ENCODE peak calls at places on chromosome 2, in seven cellular contexts. G, Q, J, S, N, Z and Y are unnamed samples.
A peak's percentile ranks its signal among the peaks of the same experiment; 100 is the strongest.

GRCh38 chr2:160429248-160430000 is 64.2 kb downstream of the RBMS1 start:
- DNase-seq in J (no peak), Q (no peak), Z (peak; percentile 88), G (no peak), N (no peak), S (no peak), Y (peak; percentile 74)

GRCh38 chr2:215141706-215142105 is 3.3 kb upstream of the ABCA12 start:
- DNase-seq in Q (no peak), S (no peak), Z (no peak), G (no peak), J (no peak), N (no peak), Y (no peak)

GRCh38 chr2:106541333-106541732 is 54.2 kb downstream of the CD8B2 start:
- DNase-seq in N (no peak), S (no peak), Q (no peak), G (no peak), J (no peak), Z (no peak), Y (no peak)

GRCh38 chr2:65930259-65930658 is 497.9 kb upstream of the SPRED2 start:
- DNase-seq in Q (no peak), N (no peak), S (no peak), J (no peak), Z (no peak), G (no peak), Y (no peak)

GRCh38 chr2:156182132-156182531 is 150.4 kb downstream of the NR4A2 start:
- DNase-seq in Q (no peak), S (no peak), N (no peak), G (no peak), J (peak; percentile 82), Z (no peak), Y (no peak)

GRCh38 chr2:161400076-161400475 is 16.0 kb upstream of the TBR1 start:
- DNase-seq in G (no peak), J (no peak), Z (no peak), Q (no peak), N (no peak), S (no peak), Y (peak; percentile 15)

GRCh38 chr2:119049968-119050657 is 108.1 kb downstream of the MARCO start:
- DNase-seq in N (no peak), J (no peak), Q (no peak), Z (no peak), S (no peak), G (peak; percentile 13), Y (no peak)

GRCh38 chr2:189183170-189183569 is 3.6 kb upstream of the COL5A2 start:
- DNase-seq in G (no peak), S (no peak), Q (no peak), Z (no peak), J (no peak), N (no peak), Y (no peak)

GRCh38 chr2:160646684-160647444 is 153.3 kb upstream of the RBMS1 start:
- DNase-seq in S (no peak), J (peak; percentile 77), N (no peak), Z (no peak), G (no peak), Q (no peak), Y (no peak)

GRCh38 chr2:24824966-24825882 is 32.0 kb downstream of the CENPO start:
- DNase-seq in S (peak; percentile 48), Q (no peak), N (no peak), G (peak; percentile 61), Z (no peak), J (no peak), Y (no peak)

GRCh38 chr2:234835738-234836137 is 116.1 kb upstream of the SH3BP4 start:
- DNase-seq in J (no peak), G (no peak), N (no peak), Z (no peak), Q (no peak), S (no peak), Y (no peak)

GRCh38 chr2:231691251-231691772 is 17.0 kb upstream of the PTMA start:
- DNase-seq in S (no peak), N (no peak), Z (no peak), G (no peak), Q (no peak), J (no peak), Y (no peak)

GRCh38 chr2:160379399-160379798 is 114.2 kb downstream of the RBMS1 start:
- DNase-seq in N (no peak), Q (no peak), Z (peak; percentile 20), J (no peak), S (no peak), G (no peak), Y (peak; percentile 95)

GRCh38 chr2:23434721-23435121 is 49.7 kb downstream of the KLHL29 start:
- DNase-seq in J (no peak), Z (no peak), G (no peak), S (no peak), N (no peak), Q (no peak), Y (peak; percentile 24)

GRCh38 chr2:88671786-88672427 is 19.6 kb upstream of the RPIA start:
- DNase-seq in Q (no peak), S (peak; percentile 67), J (peak; percentile 58), Z (peak; percentile 30), G (peak; percentile 9), N (peak; percentile 3), Y (peak; percentile 64)

GRCh38 chr2:73063909-73064875 is 7.3 kb downstream of the SFXN5 start:
- DNase-seq in J (peak; percentile 50), Q (peak; percentile 37), Z (no peak), G (no peak), N (no peak), S (peak; percentile 62), Y (peak; percentile 74)

GRCh38 chr2:26197516-26197915 is 24.6 kb downstream of the GAREM2 start:
- DNase-seq in Z (no peak), Q (no peak), G (no peak), S (no peak), N (no peak), J (no peak), Y (no peak)

GRCh38 chr2:2010266-2010665 is 266.0 kb upstream of the PXDN start:
- DNase-seq in Z (no peak), N (no peak), G (no peak), S (no peak), Q (no peak), J (no peak), Y (no peak)

GRCh38 chr2:82834893-82835292 is 1624.2 kb downstream of the SUCLG1 start:
- DNase-seq in S (no peak), Z (no peak), J (no peak), G (no peak), Q (no peak), N (no peak), Y (no peak)

GRCh38 chr2:19059076-19059475 is 299.3 kb downstream of the OSR1 start:
- DNase-seq in J (peak; percentile 80), Q (no peak), G (no peak), N (no peak), S (no peak), Z (no peak), Y (no peak)

GRCh38 chr2:109637749-109638570 is 23.8 kb downstream of the SOWAHC start:
- DNase-seq in N (no peak), G (no peak), Z (no peak), S (no peak), Q (no peak), J (no peak), Y (peak; percentile 50)

GRCh38 chr2:161763153-161763552 is 138.9 kb downstream of the SLC4A10 start:
- DNase-seq in Q (no peak), J (no peak), G (no peak), Z (no peak), S (no peak), N (no peak), Y (no peak)

GRCh38 chr2:40844353-40845277 is 392.7 kb upstream of the SLC8A1 start:
- DNase-seq in Q (no peak), J (no peak), N (no peak), G (no peak), S (no peak), Z (no peak), Y (no peak)

GRCh38 chr2:10495311-10495987 is 47.3 kb upstream of the ODC1 start:
- DNase-seq in G (no peak), Z (no peak), S (no peak), N (no peak), Q (no peak), J (no peak), Y (no peak)

GRCh38 chr2:240252191-240252871 is 111.9 kb upstream of the OTOS start:
- DNase-seq in J (no peak), S (no peak), Q (no peak), Z (no peak), N (no peak), G (no peak), Y (no peak)

GRCh38 chr2:122523143-122523542 is 767.7 kb downstream of the TSN start:
- DNase-seq in N (no peak), S (no peak), J (no peak), G (no peak), Z (no peak), Q (no peak), Y (no peak)

GRCh38 chr2:174654429-174654941 is 56.9 kb upstream of the WIPF1 start:
- DNase-seq in Q (no peak), G (no peak), S (no peak), Z (no peak), J (no peak), N (no peak), Y (no peak)

GRCh38 chr2:17306706-17307105 is 211.5 kb downstream of the RAD51AP2 start:
- DNase-seq in Z (no peak), N (no peak), S (no peak), J (no peak), Q (no peak), G (no peak), Y (no peak)

GRCh38 chr2:187084524-187084923 is 235.6 kb upstream of the ZSWIM2 start:
- DNase-seq in G (no peak), Q (no peak), N (no peak), S (no peak), J (no peak), Z (no peak), Y (no peak)

GRCh38 chr2:196263181-196263747 is 91.9 kb upstream of the STK17B start:
- DNase-seq in N (no peak), Q (no peak), G (peak; percentile 44), J (no peak), S (no peak), Z (peak; percentile 97), Y (peak; percentile 64)

GRCh38 chr2:153866595-153866994 is 5.1 kb upstream of the GALNT13 start:
- DNase-seq in J (no peak), Q (no peak), S (no peak), G (no peak), Z (no peak), N (no peak), Y (no peak)

GRCh38 chr2:62382757-62383156 is 123.2 kb downstream of the TMEM17 start:
- DNase-seq in G (no peak), Q (no peak), S (no peak), N (no peak), J (no peak), Z (no peak), Y (peak; percentile 13)

GRCh38 chr2:12856934-12857660 is 140.4 kb downstream of the TRIB2 start:
- DNase-seq in Q (no peak), Z (no peak), G (no peak), J (peak; percentile 17), S (no peak), N (no peak), Y (peak; percentile 89)

GRCh38 chr2:202038471-202039277 is 5.0 kb downstream of the FZD7 start:
- DNase-seq in Z (no peak), S (peak; percentile 19), G (no peak), J (no peak), Q (no peak), N (no peak), Y (no peak)

GRCh38 chr2:7012141-7012809 is 95.1 kb downstream of the RNF144A start:
- DNase-seq in Z (no peak), S (no peak), N (no peak), J (no peak), Q (no peak), G (no peak), Y (peak; percentile 49)